ENCODE peak calls at places on chromosomes 12 and 14, in nine cellular contexts. M is HL-60; G is NCI-H2107; V is WTC11; S is stimulated activated CD8-positive, alpha-beta memory T cell treated with anti-CD3 and anti-CD28 coated beads, Interleukin-12 subunit alpha, Interleukin-12 subunit beta, amount 100 ng/mL, for 1 hour; H is activated CD4-positive, alpha-beta T cell treated with anti-CD3 and anti-CD28 coated beads, Interleukin-2, amount 50 U/mL, for 48 hours; L is Caki2; N is HCEC 1CT; A is activated CD4-positive, CD25-positive, alpha-beta regulatory T cell. K is an unnamed sample.

GRCh38 chr12:94080684-94081009 is 67.7 kb upstream of the PLXNC1 start:
- DNase-seq in L (no peak), H (no peak), G (no peak), N (no peak), V (no peak), M (no peak), A (no peak), S (no peak), K (no peak)

GRCh38 chr12:91406920-91407341 is 224.3 kb upstream of the DCN start:
- DNase-seq in A (no peak), V (no peak), L (peak; percentile 76), N (peak; percentile 28), M (no peak), H (peak; percentile 3), S (no peak), G (no peak), K (no peak)

GRCh38 chr12:121300083-121300819 is 3.7 kb upstream of the CAMKK2 start:
- DNase-seq in G (no peak), S (no peak), M (no peak), N (no peak), A (no peak), V (no peak), L (no peak), H (no peak), K (no peak)

GRCh38 chr12:84165998-84166571 is 746.5 kb downstream of the SLC6A15 start:
- DNase-seq in A (no peak), S (no peak), G (no peak), V (no peak), N (no peak), H (no peak), L (no peak), M (no peak), K (no peak)

GRCh38 chr12:80374615-80375014 is 69.4 kb upstream of the PTPRQ start:
- DNase-seq in L (peak; percentile 32), M (no peak), G (no peak), V (no peak), S (no peak), A (no peak), N (no peak), H (no peak), K (no peak)

GRCh38 chr12:92696240-92696639 is 6.5 kb upstream of the PLEKHG7 start:
- DNase-seq in A (no peak), L (no peak), N (peak; percentile 32), H (no peak), G (no peak), M (no peak), S (no peak), V (no peak), K (no peak)

GRCh38 chr12:65765436-65765813 is 58.9 kb upstream of the HMGA2 start:
- DNase-seq in M (no peak), V (no peak), L (no peak), G (no peak), S (no peak), N (peak; percentile 64), H (no peak), A (no peak), K (no peak)

GRCh38 chr14:73771848-73772705 is 57.9 kb upstream of the PNMA1 start:
- DNase-seq in A (peak; percentile 36), L (peak; percentile 63), N (no peak), V (peak; percentile 63), H (peak; percentile 78), G (no peak), S (no peak), M (peak; percentile 68), K (no peak)